ENCODE peak calls at places on chromosomes 5 and 9, in ten cellular contexts. One of them, this sample, is unnamed.
A peak's percentile ranks its signal among the peaks of the same experiment; 100 is the strongest.

GRCh38 chr5:118033686-118034338 is 954.5 kb downstream of the DTWD2 start:
- DNase-seq in KBM-7: no peak
- DNase-seq in amygdala: no peak
- DNase-seq in GM03348: no peak
- DNase-seq in activated T-helper 1 cell treated with anti-CD3 and anti-CD28 coated beads, Interleukin-12 subunit alpha, Interleukin-12 subunit beta, Interleukin-2, Interleukin-4 antibody, amounts not matched to agents 30 ng/mL and 10 ng/mL and 1 ng/mL, durations not matched to agents 14 hours and 24 hours and 36 hours: no peak
- DNase-seq in GM20000: no peak
- DNase-seq in choroid plexus epithelial cell: no peak
- DNase-seq in activated CD4-positive, CD25-positive, alpha-beta regulatory T cell: no peak
- DNase-seq in adrenal gland: no peak
- DNase-seq in stimulated activated naive CD4-positive, alpha-beta T cell: no peak
- DNase-seq in this sample: no peak

GRCh38 chr5:176846335-176847140 is 36.2 kb downstream of the UNC5A start:
- DNase-seq in KBM-7: no peak
- DNase-seq in amygdala: no peak
- DNase-seq in GM03348: no peak
- DNase-seq in activated T-helper 1 cell treated with anti-CD3 and anti-CD28 coated beads, Interleukin-12 subunit alpha, Interleukin-12 subunit beta, Interleukin-2, Interleukin-4 antibody, amounts not matched to agents 30 ng/mL and 10 ng/mL and 1 ng/mL, durations not matched to agents 14 hours and 24 hours and 36 hours: no peak
- DNase-seq in GM20000: no peak
- DNase-seq in choroid plexus epithelial cell: no peak
- DNase-seq in activated CD4-positive, CD25-positive, alpha-beta regulatory T cell: no peak
- DNase-seq in adrenal gland: peak; percentile 25
- DNase-seq in stimulated activated naive CD4-positive, alpha-beta T cell: no peak
- DNase-seq in this sample: no peak

GRCh38 chr9:86843182-86843581 is 104.1 kb downstream of the GAS1 start:
- DNase-seq in KBM-7: no peak
- DNase-seq in amygdala: no peak
- DNase-seq in GM03348: peak; percentile 5
- DNase-seq in activated T-helper 1 cell treated with anti-CD3 and anti-CD28 coated beads, Interleukin-12 subunit alpha, Interleukin-12 subunit beta, Interleukin-2, Interleukin-4 antibody, amounts not matched to agents 30 ng/mL and 10 ng/mL and 1 ng/mL, durations not matched to agents 14 hours and 24 hours and 36 hours: no peak
- DNase-seq in GM20000: no peak
- DNase-seq in choroid plexus epithelial cell: peak; percentile 62
- DNase-seq in activated CD4-positive, CD25-positive, alpha-beta regulatory T cell: no peak
- DNase-seq in adrenal gland: no peak
- DNase-seq in stimulated activated naive CD4-positive, alpha-beta T cell: no peak
- DNase-seq in this sample: no peak

GRCh38 chr9:20619492-20619860 is 2.8 kb downstream of the MLLT3 start:
- DNase-seq in KBM-7: no peak
- DNase-seq in amygdala: no peak
- DNase-seq in GM03348: no peak
- DNase-seq in activated T-helper 1 cell treated with anti-CD3 and anti-CD28 coated beads, Interleukin-12 subunit alpha, Interleukin-12 subunit beta, Interleukin-2, Interleukin-4 antibody, amounts not matched to agents 30 ng/mL and 10 ng/mL and 1 ng/mL, durations not matched to agents 14 hours and 24 hours and 36 hours: no peak
- DNase-seq in GM20000: no peak
- DNase-seq in choroid plexus epithelial cell: no peak
- DNase-seq in activated CD4-positive, CD25-positive, alpha-beta regulatory T cell: no peak
- DNase-seq in adrenal gland: no peak
- DNase-seq in stimulated activated naive CD4-positive, alpha-beta T cell: no peak
- DNase-seq in this sample: no peak

GRCh38 chr5:38666668-38667498 is 110.4 kb upstream of the LIFR start:
- DNase-seq in KBM-7: peak; percentile 22
- DNase-seq in amygdala: no peak
- DNase-seq in GM03348: peak; percentile 46
- DNase-seq in activated T-helper 1 cell treated with anti-CD3 and anti-CD28 coated beads, Interleukin-12 subunit alpha, Interleukin-12 subunit beta, Interleukin-2, Interleukin-4 antibody, amounts not matched to agents 30 ng/mL and 10 ng/mL and 1 ng/mL, durations not matched to agents 14 hours and 24 hours and 36 hours: no peak
- DNase-seq in GM20000: peak; percentile 11
- DNase-seq in choroid plexus epithelial cell: peak; percentile 87
- DNase-seq in activated CD4-positive, CD25-positive, alpha-beta regulatory T cell: no peak
- DNase-seq in adrenal gland: peak; percentile 31
- DNase-seq in stimulated activated naive CD4-positive, alpha-beta T cell: no peak
- DNase-seq in this sample: no peak

GRCh38 chr9:135907006-135907434 is 326 bp downstream of the CAMSAP1 start:
- DNase-seq in KBM-7: no peak
- DNase-seq in amygdala: no peak
- DNase-seq in GM03348: no peak
- DNase-seq in activated T-helper 1 cell treated with anti-CD3 and anti-CD28 coated beads, Interleukin-12 subunit alpha, Interleukin-12 subunit beta, Interleukin-2, Interleukin-4 antibody, amounts not matched to agents 30 ng/mL and 10 ng/mL and 1 ng/mL, durations not matched to agents 14 hours and 24 hours and 36 hours: no peak
- DNase-seq in GM20000: no peak
- DNase-seq in choroid plexus epithelial cell: no peak
- DNase-seq in activated CD4-positive, CD25-positive, alpha-beta regulatory T cell: no peak
- DNase-seq in adrenal gland: no peak
- DNase-seq in stimulated activated naive CD4-positive, alpha-beta T cell: no peak
- DNase-seq in this sample: peak; percentile 64

GRCh38 chr5:56607551-56607950 is 207.8 kb upstream of the MAP3K1 start:
- DNase-seq in KBM-7: no peak
- DNase-seq in amygdala: no peak
- DNase-seq in GM03348: no peak
- DNase-seq in activated T-helper 1 cell treated with anti-CD3 and anti-CD28 coated beads, Interleukin-12 subunit alpha, Interleukin-12 subunit beta, Interleukin-2, Interleukin-4 antibody, amounts not matched to agents 30 ng/mL and 10 ng/mL and 1 ng/mL, durations not matched to agents 14 hours and 24 hours and 36 hours: no peak
- DNase-seq in GM20000: no peak
- DNase-seq in choroid plexus epithelial cell: peak; percentile 55
- DNase-seq in activated CD4-positive, CD25-positive, alpha-beta regulatory T cell: no peak
- DNase-seq in adrenal gland: no peak
- DNase-seq in stimulated activated naive CD4-positive, alpha-beta T cell: no peak
- DNase-seq in this sample: no peak

GRCh38 chr9:24712190-24712589 is 166.5 kb upstream of the IZUMO3 start:
- DNase-seq in KBM-7: no peak
- DNase-seq in amygdala: no peak
- DNase-seq in GM03348: no peak
- DNase-seq in activated T-helper 1 cell treated with anti-CD3 and anti-CD28 coated beads, Interleukin-12 subunit alpha, Interleukin-12 subunit beta, Interleukin-2, Interleukin-4 antibody, amounts not matched to agents 30 ng/mL and 10 ng/mL and 1 ng/mL, durations not matched to agents 14 hours and 24 hours and 36 hours: no peak
- DNase-seq in GM20000: no peak
- DNase-seq in choroid plexus epithelial cell: no peak
- DNase-seq in activated CD4-positive, CD25-positive, alpha-beta regulatory T cell: no peak
- DNase-seq in adrenal gland: no peak
- DNase-seq in stimulated activated naive CD4-positive, alpha-beta T cell: no peak
- DNase-seq in this sample: no peak

GRCh38 chr5:7385681-7386080 is 10.3 kb upstream of the ADCY2 start:
- DNase-seq in KBM-7: no peak
- DNase-seq in amygdala: no peak
- DNase-seq in GM03348: no peak
- DNase-seq in activated T-helper 1 cell treated with anti-CD3 and anti-CD28 coated beads, Interleukin-12 subunit alpha, Interleukin-12 subunit beta, Interleukin-2, Interleukin-4 antibody, amounts not matched to agents 30 ng/mL and 10 ng/mL and 1 ng/mL, durations not matched to agents 14 hours and 24 hours and 36 hours: no peak
- DNase-seq in GM20000: no peak
- DNase-seq in choroid plexus epithelial cell: no peak
- DNase-seq in activated CD4-positive, CD25-positive, alpha-beta regulatory T cell: no peak
- DNase-seq in adrenal gland: no peak
- DNase-seq in stimulated activated naive CD4-positive, alpha-beta T cell: no peak
- DNase-seq in this sample: no peak

GRCh38 chr5:128925973-128926372 is 39.3 kb upstream of the SLC27A6 start:
- DNase-seq in KBM-7: no peak
- DNase-seq in amygdala: no peak
- DNase-seq in GM03348: no peak
- DNase-seq in activated T-helper 1 cell treated with anti-CD3 and anti-CD28 coated beads, Interleukin-12 subunit alpha, Interleukin-12 subunit beta, Interleukin-2, Interleukin-4 antibody, amounts not matched to agents 30 ng/mL and 10 ng/mL and 1 ng/mL, durations not matched to agents 14 hours and 24 hours and 36 hours: no peak
- DNase-seq in GM20000: no peak
- DNase-seq in choroid plexus epithelial cell: no peak
- DNase-seq in activated CD4-positive, CD25-positive, alpha-beta regulatory T cell: no peak
- DNase-seq in adrenal gland: no peak
- DNase-seq in stimulated activated naive CD4-positive, alpha-beta T cell: no peak
- DNase-seq in this sample: no peak

GRCh38 chr9:36113999-36114398 is 22.5 kb upstream of the GLIPR2 start:
- DNase-seq in KBM-7: no peak
- DNase-seq in amygdala: no peak
- DNase-seq in GM03348: no peak
- DNase-seq in activated T-helper 1 cell treated with anti-CD3 and anti-CD28 coated beads, Interleukin-12 subunit alpha, Interleukin-12 subunit beta, Interleukin-2, Interleukin-4 antibody, amounts not matched to agents 30 ng/mL and 10 ng/mL and 1 ng/mL, durations not matched to agents 14 hours and 24 hours and 36 hours: no peak
- DNase-seq in GM20000: no peak
- DNase-seq in choroid plexus epithelial cell: no peak
- DNase-seq in activated CD4-positive, CD25-positive, alpha-beta regulatory T cell: no peak
- DNase-seq in adrenal gland: no peak
- DNase-seq in stimulated activated naive CD4-positive, alpha-beta T cell: no peak
- DNase-seq in this sample: no peak

GRCh38 chr5:5144441-5144840 is 4.3 kb downstream of the ADAMTS16 start:
- DNase-seq in KBM-7: no peak
- DNase-seq in amygdala: no peak
- DNase-seq in GM03348: no peak
- DNase-seq in activated T-helper 1 cell treated with anti-CD3 and anti-CD28 coated beads, Interleukin-12 subunit alpha, Interleukin-12 subunit beta, Interleukin-2, Interleukin-4 antibody, amounts not matched to agents 30 ng/mL and 10 ng/mL and 1 ng/mL, durations not matched to agents 14 hours and 24 hours and 36 hours: no peak
- DNase-seq in GM20000: no peak
- DNase-seq in choroid plexus epithelial cell: no peak
- DNase-seq in activated CD4-positive, CD25-positive, alpha-beta regulatory T cell: no peak
- DNase-seq in adrenal gland: no peak
- DNase-seq in stimulated activated naive CD4-positive, alpha-beta T cell: no peak
- DNase-seq in this sample: no peak

GRCh38 chr5:137629646-137630045 is 106.2 kb downstream of the KLHL3 start:
- DNase-seq in KBM-7: peak; percentile 36
- DNase-seq in amygdala: no peak
- DNase-seq in GM03348: peak; percentile 81
- DNase-seq in activated T-helper 1 cell treated with anti-CD3 and anti-CD28 coated beads, Interleukin-12 subunit alpha, Interleukin-12 subunit beta, Interleukin-2, Interleukin-4 antibody, amounts not matched to agents 30 ng/mL and 10 ng/mL and 1 ng/mL, durations not matched to agents 14 hours and 24 hours and 36 hours: no peak
- DNase-seq in GM20000: peak; percentile 81
- DNase-seq in choroid plexus epithelial cell: peak; percentile 77
- DNase-seq in activated CD4-positive, CD25-positive, alpha-beta regulatory T cell: no peak
- DNase-seq in adrenal gland: no peak
- DNase-seq in stimulated activated naive CD4-positive, alpha-beta T cell: no peak
- DNase-seq in this sample: peak; percentile 82

GRCh38 chr9:84940294-84940693 is 270.8 kb downstream of the NTRK2 start:
- DNase-seq in KBM-7: no peak
- DNase-seq in amygdala: no peak
- DNase-seq in GM03348: peak; percentile 11
- DNase-seq in activated T-helper 1 cell treated with anti-CD3 and anti-CD28 coated beads, Interleukin-12 subunit alpha, Interleukin-12 subunit beta, Interleukin-2, Interleukin-4 antibody, amounts not matched to agents 30 ng/mL and 10 ng/mL and 1 ng/mL, durations not matched to agents 14 hours and 24 hours and 36 hours: no peak
- DNase-seq in GM20000: no peak
- DNase-seq in choroid plexus epithelial cell: no peak
- DNase-seq in activated CD4-positive, CD25-positive, alpha-beta regulatory T cell: no peak
- DNase-seq in adrenal gland: no peak
- DNase-seq in stimulated activated naive CD4-positive, alpha-beta T cell: no peak
- DNase-seq in this sample: no peak

GRCh38 chr9:127833555-127833954 is 20.9 kb downstream of the ENG start:
- DNase-seq in KBM-7: no peak
- DNase-seq in amygdala: no peak
- DNase-seq in GM03348: peak; percentile 72
- DNase-seq in activated T-helper 1 cell treated with anti-CD3 and anti-CD28 coated beads, Interleukin-12 subunit alpha, Interleukin-12 subunit beta, Interleukin-2, Interleukin-4 antibody, amounts not matched to agents 30 ng/mL and 10 ng/mL and 1 ng/mL, durations not matched to agents 14 hours and 24 hours and 36 hours: no peak
- DNase-seq in GM20000: no peak
- DNase-seq in choroid plexus epithelial cell: no peak
- DNase-seq in activated CD4-positive, CD25-positive, alpha-beta regulatory T cell: no peak
- DNase-seq in adrenal gland: no peak
- DNase-seq in stimulated activated naive CD4-positive, alpha-beta T cell: no peak
- DNase-seq in this sample: no peak

GRCh38 chr9:129514497-129514867 is 106.4 kb downstream of the C9orf50 start:
- DNase-seq in KBM-7: no peak
- DNase-seq in amygdala: no peak
- DNase-seq in GM03348: no peak
- DNase-seq in activated T-helper 1 cell treated with anti-CD3 and anti-CD28 coated beads, Interleukin-12 subunit alpha, Interleukin-12 subunit beta, Interleukin-2, Interleukin-4 antibody, amounts not matched to agents 30 ng/mL and 10 ng/mL and 1 ng/mL, durations not matched to agents 14 hours and 24 hours and 36 hours: no peak
- DNase-seq in GM20000: no peak
- DNase-seq in choroid plexus epithelial cell: no peak
- DNase-seq in activated CD4-positive, CD25-positive, alpha-beta regulatory T cell: no peak
- DNase-seq in adrenal gland: no peak
- DNase-seq in stimulated activated naive CD4-positive, alpha-beta T cell: no peak
- DNase-seq in this sample: no peak

GRCh38 chr5:36058776-36059175 is 7.9 kb downstream of the UGT3A2 start:
- DNase-seq in KBM-7: no peak
- DNase-seq in amygdala: no peak
- DNase-seq in GM03348: no peak
- DNase-seq in activated T-helper 1 cell treated with anti-CD3 and anti-CD28 coated beads, Interleukin-12 subunit alpha, Interleukin-12 subunit beta, Interleukin-2, Interleukin-4 antibody, amounts not matched to agents 30 ng/mL and 10 ng/mL and 1 ng/mL, durations not matched to agents 14 hours and 24 hours and 36 hours: no peak
- DNase-seq in GM20000: no peak
- DNase-seq in choroid plexus epithelial cell: no peak
- DNase-seq in activated CD4-positive, CD25-positive, alpha-beta regulatory T cell: no peak
- DNase-seq in adrenal gland: no peak
- DNase-seq in stimulated activated naive CD4-positive, alpha-beta T cell: no peak
- DNase-seq in this sample: no peak